ENCODE peak calls at places on chromosome 11, in ten cellular contexts. Y is activated T-cell treated with anti-CD3 and anti-CD28 coated beads for 1 hour, T is right cardiac atrium, E is GM13977, F is ureter, M is upper lobe of right lung, L is GM10248, C is amniotic stem cell, S is HTR-8/SVneo, Z is Daoy. Q is an unnamed sample.

GRCh38 chr11:74650498-74650897 is 58.1 kb downstream of the POLD3 start:
- DNase-seq in M (no peak), S (no peak), Y (no peak), F (no peak), E (no peak), C (no peak), T (no peak), Z (no peak), L (no peak), Q (no peak)

GRCh38 chr11:218815-219593 is 11.5 kb downstream of the RIC8A start:
- DNase-seq in Z (no peak), E (no peak), F (no peak), T (no peak), L (no peak), S (no peak), M (no peak), C (no peak), Y (no peak), Q (no peak)

GRCh38 chr11:9726313-9727022 is 62.6 kb downstream of the SWAP70 start:
- DNase-seq in C (peak), F (no peak), Y (no peak), E (no peak), S (no peak), T (no peak), L (peak), M (no peak), Z (peak), Q (peak)

GRCh38 chr11:69451289-69451688 is 30.2 kb upstream of the LINC01488 start:
- DNase-seq in M (no peak), Y (no peak), Z (no peak), L (no peak), S (no peak), E (no peak), F (no peak), T (no peak), C (no peak), Q (no peak)

GRCh38 chr11:66883021-66883968 is 26.4 kb downstream of the LRFN4 start:
- DNase-seq in L (peak), T (peak), Z (peak), C (peak), E (peak), Y (peak), S (no peak), M (peak), F (peak), Q (peak)

GRCh38 chr11:45025716-45026492 is 75.2 kb upstream of the TP53I11 start:
- DNase-seq in C (no peak), M (no peak), F (peak), L (peak), T (peak), Y (no peak), S (no peak), E (no peak), Z (peak), Q (no peak)

GRCh38 chr11:45157247-45158209 is 11.1 kb downstream of the PRDM11 start:
- DNase-seq in E (no peak), L (no peak), M (no peak), Y (no peak), S (no peak), F (no peak), T (no peak), Z (no peak), C (no peak), Q (no peak)

GRCh38 chr11:16632295-16633200 is 105.9 kb upstream of the C11orf58 start:
- DNase-seq in S (peak), M (no peak), T (no peak), E (no peak), L (no peak), F (no peak), Z (no peak), Y (no peak), C (no peak), Q (peak)

GRCh38 chr11:132785878-132786277 is 746.4 kb downstream of the OPCML start:
- DNase-seq in F (no peak), M (no peak), E (no peak), T (no peak), C (no peak), L (no peak), Z (no peak), S (no peak), Y (no peak), Q (no peak)

GRCh38 chr11:46009647-46010046 is 87.2 kb downstream of the LARGE2 start:
- DNase-seq in E (no peak), M (no peak), Z (no peak), F (no peak), L (no peak), C (no peak), Y (no peak), S (no peak), T (no peak), Q (no peak)

GRCh38 chr11:68043349-68044144 is 4.7 kb downstream of the TCIRG1 start:
- DNase-seq in Y (no peak), T (peak), F (peak), Z (peak), E (no peak), L (no peak), S (peak), M (peak), C (no peak), Q (no peak)

GRCh38 chr11:911031-911889 is 650 bp upstream of the CHID1 start:
- DNase-seq in Z (peak), T (peak), M (peak), S (peak), Y (peak), E (peak), F (no peak), C (peak), L (peak), Q (peak)

GRCh38 chr11:130476922-130477491 is 28.6 kb downstream of the ADAMTS15 start:
- DNase-seq in S (no peak), E (no peak), M (no peak), L (no peak), Z (no peak), F (no peak), C (no peak), Y (no peak), T (no peak), Q (no peak)

GRCh38 chr11:75631086-75631694 is 37.6 kb downstream of the MAP6 start:
- DNase-seq in M (no peak), S (no peak), C (no peak), E (no peak), Z (no peak), F (no peak), Y (no peak), L (no peak), T (no peak), Q (no peak)

GRCh38 chr11:86143429-86144030 is 74.6 kb upstream of the PICALM start:
- DNase-seq in F (no peak), S (no peak), Y (no peak), C (no peak), Z (no peak), L (no peak), E (no peak), M (no peak), T (peak), Q (no peak)

GRCh38 chr11:6357222-6357621 is 33.1 kb upstream of the SMPD1 start:
- DNase-seq in M (no peak), L (no peak), T (peak), S (peak), C (peak), Y (no peak), Z (peak), E (no peak), F (peak), Q (peak)

Q was measured in RKO.